ENCODE peak calls at places on chromosomes 12 and 14, in six cellular contexts. G is neuronal stem cell, H is IMR-90, J is mesenchymal stem cell, W is H1, F is mesendoderm. E is an unnamed sample.
A peak's percentile ranks its signal among the peaks of the same experiment; 100 is the strongest.

GRCh38 chr14:22886500-22887259 is 3.7 kb downstream of the REM2 start:
- DNase-seq in F (peak; percentile 94), H (peak; percentile 13), J (peak; percentile 70), G (peak; percentile 82), W (peak; percentile 87), E (peak; percentile 92)

GRCh38 chr12:89160716-89161123 is 191.6 kb downstream of the DUSP6 start:
- DNase-seq in F (peak; percentile 46), J (peak; percentile 76), W (no peak), G (no peak), H (peak; percentile 88), E (no peak)

GRCh38 chr14:67940894-67941455 is 121.4 kb downstream of the RAD51B start:
- DNase-seq in F (no peak), G (peak; percentile 14), J (peak; percentile 61), W (no peak), H (peak; percentile 83), E (no peak)

GRCh38 chr14:104387385-104388010 is 192.1 kb upstream of the C14orf180 start:
- DNase-seq in H (no peak), J (no peak), G (no peak), W (no peak), F (no peak), E (peak; percentile 22)

GRCh38 chr14:36662543-36663403 is 1.1 kb downstream of the PAX9 start:
- DNase-seq in H (no peak), G (no peak), W (peak; percentile 77), F (peak; percentile 68), J (peak; percentile 45), E (peak; percentile 59)

GRCh38 chr12:24608637-24609285 is 340.1 kb downstream of the BCAT1 start:
- DNase-seq in W (no peak), F (peak; percentile 72), G (no peak), J (no peak), H (peak; percentile 38), E (no peak)

GRCh38 chr12:13956060-13956590 is 25.3 kb downstream of the GRIN2B start:
- DNase-seq in H (no peak), G (no peak), F (no peak), W (no peak), J (no peak), E (no peak)

GRCh38 chr14:68807987-68808386 is 15.1 kb upstream of the ZFP36L1 start:
- DNase-seq in G (no peak), H (no peak), J (no peak), W (no peak), F (no peak), E (no peak)

GRCh38 chr12:110750784-110751461 is 8.2 kb upstream of the PPP1CC start:
- DNase-seq in W (no peak), G (no peak), F (no peak), H (no peak), J (no peak), E (no peak)

GRCh38 chr12:44015333-44015941 is 179.6 kb downstream of the TMEM117 start:
- DNase-seq in J (peak; percentile 51), H (peak; percentile 66), F (peak; percentile 60), W (no peak), G (peak; percentile 43), E (no peak)

GRCh38 chr14:54453252-54453651 is 12.1 kb upstream of the CNIH1 start:
- DNase-seq in J (no peak), F (no peak), H (no peak), G (no peak), W (no peak), E (no peak)

GRCh38 chr12:123120452-123121166 is 30.3 kb downstream of the PITPNM2 start:
- DNase-seq in W (no peak), J (no peak), H (no peak), G (no peak), F (no peak), E (no peak)

DNA sequence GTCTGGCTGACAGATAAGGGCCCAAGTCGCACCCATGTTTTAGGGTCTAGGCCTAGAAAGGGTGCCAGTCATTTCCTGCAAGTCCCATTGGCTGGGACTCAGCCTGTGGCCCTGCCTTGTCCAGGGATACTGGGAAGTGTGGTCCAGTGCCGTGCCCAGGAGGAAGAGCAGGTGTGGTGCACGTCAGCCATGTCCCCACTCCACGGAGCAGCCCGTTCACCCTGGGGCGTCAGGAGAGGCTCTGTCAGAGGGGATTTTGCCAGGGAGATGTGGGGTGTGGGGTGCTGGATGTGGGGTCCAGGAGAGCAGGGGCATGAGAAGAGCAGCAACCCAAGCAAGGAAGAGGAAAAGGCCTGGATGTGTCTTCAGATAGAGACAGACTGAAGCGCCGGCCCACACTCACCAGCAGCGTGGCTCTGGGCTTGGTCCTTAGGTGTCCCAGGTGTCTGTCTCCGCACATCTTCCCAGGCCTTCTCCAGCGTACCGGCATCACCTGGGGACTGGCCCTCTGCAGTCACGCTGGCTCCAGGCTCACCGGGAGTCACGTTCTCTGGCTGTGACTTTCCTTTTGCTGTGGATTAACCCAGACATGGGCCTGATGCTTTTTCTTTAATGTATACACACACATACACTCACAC is 138.2 kb downstream of the CACNA1C start:
- DNase-seq in J (no peak), G (no peak), H (no peak), W (no peak), F (no peak), E (no peak)
- H3K27ac ChIP-seq in J (no peak overlapping the region), G (no peak overlapping the region), H (no peak overlapping the region), W (peak overlapping the region; percentile 21), F (no peak overlapping the region), E (no peak overlapping the region)

DNA sequence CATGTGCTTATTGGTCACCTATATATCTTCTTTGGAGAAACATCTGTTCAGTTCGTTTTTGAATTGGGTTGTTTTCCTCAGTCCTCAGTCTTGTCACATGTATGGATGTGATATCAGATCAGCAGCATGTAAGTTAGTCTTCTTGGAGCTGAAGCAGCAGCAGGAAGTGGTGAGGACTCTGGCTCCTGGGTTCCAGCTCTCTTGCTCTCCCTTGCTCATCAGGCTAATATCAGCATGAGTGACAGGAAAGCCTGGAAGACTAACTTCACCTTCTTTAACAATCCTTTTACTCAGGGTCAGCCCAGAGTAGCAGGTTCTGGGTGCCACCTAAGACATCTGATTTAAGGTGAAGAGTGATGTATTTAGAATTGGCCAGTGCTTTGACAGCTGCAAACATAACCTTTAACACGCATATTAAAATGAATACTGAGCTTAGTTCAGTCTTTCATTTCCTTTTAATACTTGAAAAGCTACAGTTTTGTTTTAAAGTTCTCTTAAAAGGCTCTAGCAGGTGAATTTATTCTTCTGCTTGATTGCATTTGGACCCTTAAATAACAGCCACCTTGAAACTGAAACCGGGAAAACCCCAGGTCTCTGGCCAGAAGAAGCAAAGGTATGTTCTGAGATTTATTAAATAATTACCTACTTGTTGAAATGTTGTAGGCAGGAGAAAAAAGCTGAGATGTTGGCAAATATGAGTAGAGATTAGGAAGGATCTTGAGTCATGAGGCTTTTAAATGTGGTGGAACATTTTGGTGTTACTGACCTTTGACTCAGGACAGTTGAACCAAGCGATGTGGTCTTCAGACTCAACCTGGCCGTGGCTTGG is 54.3 kb downstream of the DRAM1 start:
- DNase-seq in J (no peak), G (no peak), W (no peak), H (no peak), F (no peak), E (no peak)
- H3K4me1 ChIP-seq in J (peaks cover 8% of the 10 kb centered on the region), G (no peaks in the 10 kb centered on the region), W (no peaks in the 10 kb centered on the region), H (peaks cover 10% of the 10 kb centered on the region), F (peaks cover 5% of the 10 kb centered on the region), E (no peaks in the 10 kb centered on the region)

GRCh38 chr12:121799175-121799841 is 4.5 kb upstream of the SETD1B start:
- DNase-seq in H (peak; percentile 85), J (peak; percentile 93), G (no peak), W (no peak), F (peak; percentile 93), E (peak; percentile 71)

GRCh38 chr12:121801601-121802484 is 2.0 kb upstream of the SETD1B start:
- DNase-seq in W (no peak), G (no peak), F (peak; percentile 65), H (peak; percentile 45), J (peak; percentile 47), E (peak; percentile 32)

GRCh38 chr12:121802485-121802842 is 1.3 kb upstream of the SETD1B start:
- DNase-seq in G (no peak), H (no peak), J (no peak), F (no peak), W (no peak), E (no peak)

GRCh38 chr12:121799842-121800693 is 3.7 kb upstream of the SETD1B start:
- DNase-seq in W (no peak), J (peak; percentile 95), H (peak; percentile 84), F (peak; percentile 92), G (no peak), E (peak; percentile 84)

DNA sequence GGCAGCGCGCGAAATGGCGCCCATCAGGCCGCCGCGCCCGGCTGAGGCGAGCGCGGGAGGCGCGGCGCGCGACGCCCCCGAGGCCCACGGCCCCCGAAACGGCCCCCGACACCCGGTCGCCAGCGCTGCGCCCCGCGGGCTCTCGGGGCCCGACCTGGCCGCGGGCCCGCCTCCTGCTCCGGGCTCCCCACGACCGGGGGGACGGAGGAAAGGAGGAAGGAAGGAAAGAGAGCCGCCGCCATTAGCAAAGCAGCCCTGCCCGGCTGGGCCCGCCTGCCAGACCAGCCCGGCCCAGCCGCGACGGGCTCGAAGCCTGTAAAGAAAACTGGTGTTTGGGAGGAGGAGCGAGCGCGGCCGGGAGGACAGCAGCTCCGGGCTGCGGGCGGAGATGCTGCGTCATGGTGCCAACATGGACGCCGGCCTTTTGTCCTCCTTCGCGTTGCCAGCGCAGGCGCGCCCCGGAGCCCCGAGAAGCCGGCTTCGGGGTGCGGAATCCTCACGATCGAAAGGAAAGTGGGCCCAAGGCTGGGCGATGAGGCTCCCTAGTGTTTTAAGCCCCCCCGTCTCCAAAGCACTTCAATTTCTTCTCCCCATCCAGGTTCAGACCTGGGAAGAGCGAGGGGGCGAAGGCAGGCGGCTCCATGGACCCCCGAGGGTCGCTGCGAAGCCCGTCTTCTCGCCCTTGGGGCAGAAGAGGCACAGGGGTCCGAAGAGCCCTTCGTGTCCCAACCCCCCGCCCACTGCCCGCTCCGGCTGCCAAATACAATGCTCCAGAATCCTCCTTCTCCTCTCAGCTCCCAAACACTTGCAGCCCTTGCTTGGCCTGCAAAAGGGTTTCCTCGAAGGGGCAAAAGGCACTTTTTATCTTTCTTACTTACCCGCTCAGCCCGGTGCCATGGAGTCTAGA is 2.9 kb upstream of the SETD1B start:
- DNase-seq in J (peak; percentile 86), H (peak; percentile 83), F (peak; percentile 83), G (no peak), W (no peak), E (peak; percentile 76)
- H2AK5ac ChIP-seq in J (peak overlapping the region; percentile 97), H (peak overlapping the region; percentile 87), F (peak overlapping the region; percentile 54), G (peak overlapping the region; percentile 99), W (peak overlapping the region; percentile 69), E (peak overlapping the region; percentile 98)

DNA sequence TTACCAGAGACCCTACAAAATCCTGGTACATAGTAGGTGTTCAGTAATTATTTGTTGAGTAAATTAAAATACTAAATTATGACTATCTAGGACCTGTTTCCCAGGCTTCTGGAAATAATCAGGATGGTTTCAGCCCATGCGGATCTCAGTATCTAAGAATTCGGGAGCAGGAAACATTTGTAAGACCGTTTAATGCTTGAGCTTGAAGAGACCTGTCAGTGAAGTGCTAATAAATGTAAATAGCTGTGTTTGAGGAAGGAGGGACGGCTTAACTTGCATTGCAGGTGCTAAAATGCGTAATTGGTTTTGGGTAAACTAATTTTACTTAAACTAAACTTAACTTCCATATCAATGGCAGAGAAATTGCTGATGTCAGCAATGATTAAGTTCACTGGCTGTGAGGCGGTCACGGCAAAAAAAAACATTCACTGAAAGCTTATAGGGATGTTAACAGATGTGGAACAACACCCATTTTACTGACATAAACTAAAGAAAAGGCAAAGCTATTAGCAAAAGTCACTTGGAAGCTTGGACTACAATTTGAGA is 28.6 kb upstream of the AEBP2 start:
- DNase-seq in F (no peak), W (no peak), J (no peak), H (no peak), G (no peak), E (no peak)
- H3K27ac ChIP-seq in F (no peak overlapping the region), W (no peak overlapping the region), J (no peak overlapping the region), H (no peak overlapping the region), G (no peak overlapping the region), E (no peak overlapping the region)

E was measured in H9.